ENCODE peak calls at places on chromosomes 6 and 20, in four cellular contexts. One of them, this sample, is unnamed.

GRCh38 chr6:7051780-7052440 is 55.9 kb upstream of the RREB1 start:
- DNase-seq in natural killer cell: peak
- DNase-seq in immature natural killer cell: peak
- DNase-seq in AG04450: no peak
- DNase-seq in this sample: no peak

GRCh38 chr20:10982692-10983091 is 308.9 kb upstream of the JAG1 start:
- DNase-seq in natural killer cell: no peak
- DNase-seq in immature natural killer cell: no peak
- DNase-seq in AG04450: peak
- DNase-seq in this sample: no peak

GRCh38 chr6:28537509-28538140 is 11.9 kb downstream of the GPX5 start:
- DNase-seq in natural killer cell: no peak
- DNase-seq in immature natural killer cell: no peak
- DNase-seq in AG04450: no peak
- DNase-seq in this sample: no peak

GRCh38 chr6:131782764-131783163 is 25.1 kb upstream of the ENPP1 start:
- DNase-seq in natural killer cell: no peak
- DNase-seq in immature natural killer cell: no peak
- DNase-seq in AG04450: no peak
- DNase-seq in this sample: no peak

GRCh38 chr6:125453516-125453915 is 151.7 kb upstream of the HDDC2 start:
- DNase-seq in natural killer cell: no peak
- DNase-seq in immature natural killer cell: no peak
- DNase-seq in AG04450: no peak
- DNase-seq in this sample: no peak

GRCh38 chr6:11263185-11263817 is 30.8 kb upstream of the NEDD9 start:
- DNase-seq in natural killer cell: no peak
- DNase-seq in immature natural killer cell: peak
- DNase-seq in AG04450: peak
- DNase-seq in this sample: no peak

GRCh38 chr6:49668083-49668511 is 31.5 kb upstream of the RHAG start:
- DNase-seq in natural killer cell: no peak
- DNase-seq in immature natural killer cell: no peak
- DNase-seq in AG04450: no peak
- DNase-seq in this sample: no peak

GRCh38 chr6:167683028-167683862 is 143.5 kb upstream of the AFDN start:
- DNase-seq in natural killer cell: no peak
- DNase-seq in immature natural killer cell: no peak
- DNase-seq in AG04450: no peak
- DNase-seq in this sample: peak

GRCh38 chr6:26006086-26006939 is 43.7 kb downstream of the TRIM38 start:
- DNase-seq in natural killer cell: no peak
- DNase-seq in immature natural killer cell: no peak
- DNase-seq in AG04450: no peak
- DNase-seq in this sample: no peak

GRCh38 chr20:11083841-11084240 is 410.0 kb upstream of the JAG1 start:
- DNase-seq in natural killer cell: no peak
- DNase-seq in immature natural killer cell: no peak
- DNase-seq in AG04450: no peak
- DNase-seq in this sample: no peak

GRCh38 chr6:121608270-121608669 is 172.8 kb downstream of the GJA1 start:
- DNase-seq in natural killer cell: no peak
- DNase-seq in immature natural killer cell: no peak
- DNase-seq in AG04450: no peak
- DNase-seq in this sample: no peak

GRCh38 chr6:34022873-34023255 is 123.0 kb downstream of the GRM4 start:
- DNase-seq in natural killer cell: no peak
- DNase-seq in immature natural killer cell: no peak
- DNase-seq in AG04450: no peak
- DNase-seq in this sample: no peak

GRCh38 chr6:29743568-29743967 is 20.3 kb downstream of the HLA-F start:
- DNase-seq in natural killer cell: no peak
- DNase-seq in immature natural killer cell: no peak
- DNase-seq in AG04450: no peak
- DNase-seq in this sample: no peak

GRCh38 chr6:50973464-50973863 is 154.8 kb downstream of the TFAP2B start:
- DNase-seq in natural killer cell: no peak
- DNase-seq in immature natural killer cell: no peak
- DNase-seq in AG04450: no peak
- DNase-seq in this sample: no peak

GRCh38 chr6:116027821-116028220 is 32.9 kb downstream of the FRK start:
- DNase-seq in natural killer cell: no peak
- DNase-seq in immature natural killer cell: no peak
- DNase-seq in AG04450: no peak
- DNase-seq in this sample: no peak

GRCh38 chr6:16969699-16970695 is 131.9 kb upstream of the STMND1 start:
- DNase-seq in natural killer cell: no peak
- DNase-seq in immature natural killer cell: no peak
- DNase-seq in AG04450: no peak
- DNase-seq in this sample: no peak

GRCh38 chr20:41456341-41456740 is 89.7 kb upstream of the EMILIN3 start:
- DNase-seq in natural killer cell: no peak
- DNase-seq in immature natural killer cell: no peak
- DNase-seq in AG04450: peak
- DNase-seq in this sample: no peak

GRCh38 chr20:57717797-57718196 is 8.0 kb upstream of the PMEPA1 start:
- DNase-seq in natural killer cell: no peak
- DNase-seq in immature natural killer cell: no peak
- DNase-seq in AG04450: no peak
- DNase-seq in this sample: no peak

GRCh38 chr6:43644940-43645612 is at the start of gene RSPH9:
- DNase-seq in natural killer cell: peak
- DNase-seq in immature natural killer cell: peak
- DNase-seq in AG04450: no peak
- DNase-seq in this sample: no peak

GRCh38 chr6:9408718-9409117 is 973.4 kb upstream of the SLC35B3 start:
- DNase-seq in natural killer cell: no peak
- DNase-seq in immature natural killer cell: no peak
- DNase-seq in AG04450: no peak
- DNase-seq in this sample: no peak

GRCh38 chr6:104301921-104302320 is 557.8 kb downstream of the HACE1 start:
- DNase-seq in natural killer cell: no peak
- DNase-seq in immature natural killer cell: no peak
- DNase-seq in AG04450: no peak
- DNase-seq in this sample: no peak

GRCh38 chr6:25883991-25884390 is 9.9 kb upstream of the SLC17A3 start:
- DNase-seq in natural killer cell: no peak
- DNase-seq in immature natural killer cell: no peak
- DNase-seq in AG04450: no peak
- DNase-seq in this sample: no peak

GRCh38 chr6:48068326-48069191 is 42.4 kb downstream of the PTCHD4 start:
- DNase-seq in natural killer cell: no peak
- DNase-seq in immature natural killer cell: no peak
- DNase-seq in AG04450: no peak
- DNase-seq in this sample: no peak

GRCh38 chr6:42314571-42314950 is 96.9 kb upstream of the MRPS10 start:
- DNase-seq in natural killer cell: no peak
- DNase-seq in immature natural killer cell: no peak
- DNase-seq in AG04450: no peak
- DNase-seq in this sample: no peak

GRCh38 chr6:17349437-17349836 is 44.0 kb upstream of the CAP2 start:
- DNase-seq in natural killer cell: no peak
- DNase-seq in immature natural killer cell: no peak
- DNase-seq in AG04450: no peak
- DNase-seq in this sample: no peak

GRCh38 chr6:154872605-154873004 is 122.5 kb upstream of the TIAM2 start:
- DNase-seq in natural killer cell: no peak
- DNase-seq in immature natural killer cell: no peak
- DNase-seq in AG04450: no peak
- DNase-seq in this sample: no peak

GRCh38 chr6:119495230-119495683 is 145.7 kb upstream of the MAN1A1 start:
- DNase-seq in natural killer cell: no peak
- DNase-seq in immature natural killer cell: no peak
- DNase-seq in AG04450: no peak
- DNase-seq in this sample: no peak

GRCh38 chr6:40700006-40700405 is 112.8 kb upstream of the LRFN2 start:
- DNase-seq in natural killer cell: no peak
- DNase-seq in immature natural killer cell: no peak
- DNase-seq in AG04450: no peak
- DNase-seq in this sample: no peak

GRCh38 chr6:19719691-19720127 is 117.5 kb upstream of the ID4 start:
- DNase-seq in natural killer cell: no peak
- DNase-seq in immature natural killer cell: no peak
- DNase-seq in AG04450: peak
- DNase-seq in this sample: no peak

GRCh38 chr6:61192610-61193009 is 1093.4 kb downstream of the KHDRBS2 start:
- DNase-seq in natural killer cell: no peak
- DNase-seq in immature natural killer cell: no peak
- DNase-seq in AG04450: no peak
- DNase-seq in this sample: no peak

GRCh38 chr6:27452496-27452897 is 20.4 kb downstream of the ZNF184 start:
- DNase-seq in natural killer cell: no peak
- DNase-seq in immature natural killer cell: no peak
- DNase-seq in AG04450: no peak
- DNase-seq in this sample: no peak

GRCh38 chr20:62088258-62089127 is 22.8 kb upstream of the TAF4 start:
- DNase-seq in natural killer cell: no peak
- DNase-seq in immature natural killer cell: no peak
- DNase-seq in AG04450: peak
- DNase-seq in this sample: no peak

This sample was measured in midbrain.